ENCODE peak calls at places on chromosomes 6 and 20, in four cellular contexts. Z is IMR-90, I is H9, C is H1. G is an unnamed sample.

GRCh38 chr6:88683734-88684133 is 279.7 kb downstream of the RNGTT start:
- DNase-seq in C (no peak), I (no peak), Z (peak), G (no peak)

GRCh38 chr6:134357110-134357509 is 39.2 kb upstream of the SGK1 start:
- DNase-seq in C (no peak), I (no peak), Z (no peak), G (no peak)

GRCh38 chr20:1484438-1485120 is 6.6 kb downstream of the SIRPB2 start:
- DNase-seq in Z (no peak), C (no peak), I (no peak), G (no peak)

GRCh38 chr6:351011-351866 is 40.3 kb upstream of the IRF4 start:
- DNase-seq in I (no peak), C (no peak), Z (no peak), G (no peak)

GRCh38 chr20:45044601-45045000 is 56.3 kb downstream of the KCNS1 start:
- DNase-seq in Z (no peak), I (no peak), C (no peak), G (no peak)

GRCh38 chr6:57283096-57283495 is 34.3 kb upstream of the PRIM2 start:
- DNase-seq in Z (no peak), C (no peak), I (no peak), G (no peak)

GRCh38 chr6:13873288-13874190 is 51.2 kb upstream of the RNF182 start:
- DNase-seq in C (peak), Z (no peak), I (peak), G (peak)

GRCh38 chr20:20549699-20550098 is 162.7 kb downstream of the RALGAPA2 start:
- DNase-seq in Z (peak), I (no peak), C (no peak), G (no peak)

GRCh38 chr20:50221501-50222323 is 31.1 kb downstream of the CEBPB start:
- DNase-seq in Z (peak), I (no peak), C (no peak), G (no peak)

GRCh38 chr6:84027340-84028183 is 6.0 kb upstream of the MRAP2 start:
- DNase-seq in C (no peak), Z (peak), I (no peak), G (no peak)

GRCh38 chr6:108558372-108559096 is 2.2 kb upstream of the FOXO3 start:
- DNase-seq in Z (peak), C (peak), I (peak), G (peak)

GRCh38 chr6:12875061-12875460 is 158.5 kb downstream of the PHACTR1 start:
- DNase-seq in Z (no peak), C (no peak), I (no peak), G (no peak)

GRCh38 chr6:148389917-148390316 is 47.3 kb downstream of the SASH1 start:
- DNase-seq in I (no peak), C (no peak), Z (no peak), G (no peak)

GRCh38 chr6:143592335-143592734 is 80.8 kb upstream of the FUCA2 start:
- DNase-seq in C (no peak), I (no peak), Z (no peak), G (peak)

GRCh38 chr20:6008254-6008653 is 45.6 kb downstream of the LRRN4 start:
- DNase-seq in Z (peak), I (no peak), C (no peak), G (no peak)

GRCh38 chr20:324177-325042 is 942 bp upstream of the SOX12 start:
- DNase-seq in I (peak), Z (peak), C (no peak), G (peak)

GRCh38 chr6:14792118-14792955 is 453.5 kb upstream of the JARID2 start:
- DNase-seq in I (no peak), C (no peak), Z (no peak), G (no peak)

GRCh38 chr20:8330785-8331699 is 199.0 kb downstream of the PLCB1 start:
- DNase-seq in Z (no peak), C (no peak), I (no peak), G (no peak)

GRCh38 chr6:9710574-9710973 is 704.3 kb downstream of the TFAP2A start:
- DNase-seq in C (no peak), Z (no peak), I (no peak), G (no peak)

GRCh38 chr20:48489656-48490055 is 338.1 kb downstream of the PREX1 start:
- DNase-seq in I (no peak), Z (no peak), C (no peak), G (no peak)

GRCh38 chr20:62048346-62048761 is 17.3 kb downstream of the TAF4 start:
- DNase-seq in Z (no peak), C (no peak), I (no peak), G (no peak)

GRCh38 chr6:108027594-108027993 is 46.9 kb downstream of the OSTM1 start:
- DNase-seq in I (no peak), Z (peak), C (no peak), G (peak)

GRCh38 chr6:100023798-100024197 is 29.8 kb upstream of the MCHR2 start:
- DNase-seq in I (no peak), Z (no peak), C (no peak), G (peak)

DNA sequence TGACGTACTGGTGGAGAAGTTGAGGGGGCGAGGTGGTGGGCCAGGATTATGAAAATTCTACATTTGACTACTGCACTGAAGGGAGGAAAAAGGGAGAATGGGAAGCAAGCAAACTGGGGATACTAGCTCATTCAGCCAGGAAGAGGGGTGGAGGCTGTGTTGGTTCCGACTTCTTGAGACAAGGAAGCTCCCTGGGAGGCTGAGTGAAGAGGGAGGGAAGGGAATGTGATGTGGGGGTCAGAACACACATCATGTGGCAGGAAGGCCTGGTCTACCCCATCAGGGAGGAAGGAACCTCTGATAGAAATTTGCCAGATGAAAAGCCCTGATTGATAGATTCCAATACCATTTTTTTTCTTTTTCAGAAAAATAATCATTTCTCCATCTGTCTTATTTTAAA is 28.8 kb upstream of the MCHR2 start:
- DNase-seq in Z (no peak), I (no peak), C (no peak), G (peak)
- H3K56ac ChIP-seq in Z (no peak), I (no peak), C (no peak), G (no peak)

DNA sequence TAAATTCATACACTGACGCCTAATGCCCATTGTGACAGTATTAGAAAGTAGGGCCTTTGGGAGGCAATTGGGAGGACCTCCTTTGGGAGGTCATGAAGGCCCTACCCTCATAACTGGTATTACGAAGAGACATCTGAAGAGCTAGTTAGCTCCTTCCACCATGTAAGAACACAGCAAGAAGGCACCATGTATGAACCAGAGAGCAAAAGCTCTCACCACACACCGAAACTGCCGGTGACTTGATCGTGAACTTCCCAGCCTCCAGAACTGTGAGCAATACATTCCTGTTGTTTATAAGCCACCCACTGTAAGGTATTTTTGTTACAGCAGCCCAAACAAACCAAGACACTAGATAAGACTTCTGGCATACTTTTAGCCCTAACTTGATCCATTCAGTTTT is 41.8 kb downstream of the GCLC start:
- DNase-seq in Z (no peak), I (no peak), C (no peak), G (no peak)
- H3K56ac ChIP-seq in Z (no peak), I (no peak), C (no peak), G (no peak)

GRCh38 chr6:71287926-71288227 is 734 bp upstream of the OGFRL1 start:
- DNase-seq in Z (no peak), I (no peak), C (no peak), G (no peak)
- H3K56ac ChIP-seq in Z (peak), I (no peak), C (no peak), G (peak)

DNA sequence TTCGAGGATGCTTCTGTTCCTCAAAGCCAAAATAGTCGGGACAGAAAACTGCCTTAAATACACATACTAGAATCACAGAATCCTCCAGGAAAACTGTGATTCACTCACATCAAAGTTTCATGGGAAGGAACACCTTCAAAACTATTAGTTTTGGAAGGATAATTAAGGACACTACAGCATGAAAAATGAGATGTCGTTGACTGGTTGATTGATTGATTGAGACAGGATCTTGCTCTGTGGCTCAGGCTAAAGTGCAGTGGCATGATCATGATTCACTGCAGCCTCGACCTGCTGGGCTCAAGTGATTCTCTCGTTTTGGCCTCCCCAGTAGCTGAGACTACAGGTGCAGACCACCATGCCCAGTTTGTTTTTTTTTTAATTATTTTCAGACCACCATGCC is 25.7 kb upstream of the MAP3K4 start:
- DNase-seq in C (no peak), Z (no peak), I (no peak), G (no peak)
- H3K56ac ChIP-seq in C (no peak), Z (no peak), I (no peak), G (no peak)

GRCh38 chr6:158396136-158396535 is 83.9 kb downstream of the TULP4 start:
- DNase-seq in I (no peak), Z (no peak), C (no peak), G (no peak)
- H3K56ac ChIP-seq in I (no peak), Z (no peak), C (no peak), G (no peak)

DNA sequence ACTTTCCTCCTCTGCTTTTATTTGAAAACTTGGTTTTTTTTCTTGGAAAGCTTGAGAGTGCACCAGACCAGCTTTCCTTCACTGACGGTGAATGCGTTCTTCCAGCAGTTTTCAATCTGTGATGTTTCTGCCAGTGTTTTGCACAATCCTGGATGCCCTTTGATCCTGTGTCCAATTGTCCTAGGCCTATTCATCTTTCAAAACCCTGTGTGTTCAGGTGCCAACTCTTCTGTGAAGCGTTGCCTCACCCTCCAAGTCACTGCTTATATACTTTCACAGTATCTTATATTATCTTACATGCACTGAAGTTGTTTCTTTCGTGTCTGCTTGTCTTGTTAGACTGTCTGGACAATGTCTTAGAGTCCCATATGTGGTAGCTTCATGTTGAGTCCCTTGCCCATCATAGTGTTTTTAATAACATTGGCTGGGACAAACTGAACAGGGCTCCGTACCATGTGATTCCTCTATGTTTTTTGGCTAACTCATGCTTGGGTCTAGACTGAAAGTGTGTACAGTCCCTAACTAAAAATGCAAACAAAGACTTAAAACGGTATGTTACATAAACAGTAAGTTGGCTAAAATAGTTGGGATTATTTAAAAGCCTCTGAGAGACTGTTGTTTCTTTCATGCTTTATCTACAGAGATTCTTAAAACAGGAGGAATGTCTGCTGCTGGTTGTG is 2.0 kb downstream of the RNF217 start:
- DNase-seq in Z (peak), C (no peak), I (no peak), G (no peak)
- H3K56ac ChIP-seq in Z (peak), C (no peak), I (no peak), G (peak)

G was measured in mesendoderm.